ENCODE peak calls at places on chromosomes 4 and X, in five cellular contexts. W is cardiac fibroblast; Y is activated T-helper 2 cell treated with anti-CD3 and anti-CD28 coated beads, Interferon-gamma antibody, Interleukin-2, Interleukin-4, amounts not matched to agents 10 μg/mL and 5 μg/mL and 100 μg/mL, durations not matched to agents 14 hours and 24 hours and 36 hours; S is colonic mucosa; P is stimulated activated CD4-positive, alpha-beta T cell treated with anti-CD3 and anti-CD28 coated beads, Interleukin-12 subunit alpha, Interleukin-12 subunit beta, amount 100 ng/mL, for 4 hours. F is an unnamed sample.

GRCh38 chr4:98566491-98567008 is 91.9 kb downstream of the TSPAN5 start:
- DNase-seq in W (peak), S (no peak), Y (no peak), P (no peak), F (peak)

GRCh38 chrX:134377537-134377936 is 82.4 kb upstream of the HPRT1 start:
- DNase-seq in Y (no peak), W (peak), P (no peak), S (no peak), F (no peak)

GRCh38 chrX:10554612-10555270 is 65.6 kb downstream of the MID1 start:
- DNase-seq in S (no peak), P (no peak), Y (no peak), W (peak), F (no peak)

GRCh38 chrX:106100442-106100841 is 61.9 kb upstream of the SERPINA7 start:
- DNase-seq in Y (no peak), S (no peak), P (no peak), W (no peak), F (no peak)

GRCh38 chrX:118261136-118261535 is 84.8 kb upstream of the WDR44 start:
- DNase-seq in Y (no peak), S (no peak), W (no peak), P (no peak), F (no peak)

GRCh38 chr4:185211035-185211434 is 1.6 kb downstream of the SNX25 start:
- DNase-seq in P (no peak), Y (no peak), S (no peak), W (no peak), F (no peak)

GRCh38 chr4:7141151-7141550 is 51.2 kb upstream of the SORCS2 start:
- DNase-seq in S (no peak), Y (no peak), W (no peak), P (no peak), F (no peak)

GRCh38 chrX:1045680-1046314 is 166.7 kb downstream of the CRLF2 start:
- DNase-seq in S (no peak), P (no peak), W (no peak), Y (no peak), F (peak)

GRCh38 chr4:173766231-173766630 is 236.2 kb upstream of the HAND2 start:
- DNase-seq in S (no peak), Y (no peak), W (peak), P (no peak), F (no peak)

GRCh38 chr4:176193898-176194297 is 1.5 kb downstream of the SPATA4 start:
- DNase-seq in P (peak), W (no peak), Y (no peak), S (no peak), F (no peak)

GRCh38 chr4:15963001-15963451 is at the start of gene FGFBP2:
- DNase-seq in Y (peak), P (peak), W (peak), S (peak), F (peak)

GRCh38 chrX:101682723-101683122 is 23.1 kb upstream of the ARMCX2 start:
- DNase-seq in S (no peak), Y (no peak), W (no peak), P (no peak), F (peak)

GRCh38 chr4:40185830-40186664 is 10.8 kb upstream of the RHOH start:
- DNase-seq in P (no peak), W (no peak), S (no peak), Y (no peak), F (no peak)

GRCh38 chrX:36198575-36198974 is 279.0 kb downstream of the CFAP47 start:
- DNase-seq in S (no peak), P (no peak), Y (no peak), W (no peak), F (no peak)

GRCh38 chr4:26298198-26298950 is 22.4 kb upstream of the RBPJ start:
- DNase-seq in Y (no peak), W (peak), P (no peak), S (no peak), F (no peak)

GRCh38 chrX:19876962-19877361 is 10.4 kb downstream of the SH3KBP1 start:
- DNase-seq in P (no peak), W (no peak), Y (no peak), S (no peak), F (no peak)

GRCh38 chrX:10726647-10727046 is 106.3 kb upstream of the MID1 start:
- DNase-seq in Y (no peak), S (no peak), P (no peak), W (peak), F (peak)

GRCh38 chr4:173420324-173420752 is 21.4 kb upstream of the SCRG1 start:
- DNase-seq in S (no peak), Y (no peak), W (peak), P (no peak), F (no peak)

GRCh38 chr4:38204317-38205060 is 244.3 kb downstream of the PTTG2 start:
- DNase-seq in W (no peak), P (no peak), S (no peak), Y (no peak), F (no peak)

GRCh38 chr4:94650690-94651089 is 107.1 kb upstream of the BMPR1B start:
- DNase-seq in Y (no peak), S (no peak), W (peak), P (no peak), F (no peak)

GRCh38 chrX:78092296-78092695 is 11.8 kb upstream of the PGK1 start:
- DNase-seq in S (no peak), Y (no peak), W (peak), P (no peak), F (peak)

GRCh38 chr4:3217771-3218170 is 31.2 kb upstream of the MSANTD1 start:
- DNase-seq in P (no peak), W (no peak), S (no peak), Y (no peak), F (no peak)

GRCh38 chr4:3283483-3283882 is 9.3 kb upstream of the RGS12 start:
- DNase-seq in S (no peak), Y (no peak), W (no peak), P (no peak), F (no peak)

GRCh38 chr4:36242629-36243354 is 1.5 kb downstream of the ARAP2 start:
- DNase-seq in W (no peak), Y (no peak), S (no peak), P (no peak), F (no peak)

GRCh38 chrX:78658851-78659744 is at the start of gene RTL3:
- DNase-seq in S (no peak), Y (no peak), P (no peak), W (peak), F (no peak)

GRCh38 chr4:6781113-6781512 is 1.4 kb upstream of the KIAA0232 start:
- DNase-seq in Y (no peak), P (no peak), W (no peak), S (no peak), F (no peak)

GRCh38 chrX:124230573-124231300 is 101.7 kb upstream of the TEX13D start:
- DNase-seq in W (no peak), S (no peak), Y (no peak), P (no peak), F (no peak)

GRCh38 chr4:7183780-7184460 is 8.4 kb upstream of the SORCS2 start:
- DNase-seq in W (no peak), Y (no peak), P (no peak), S (no peak), F (peak)

GRCh38 chr4:127788517-127788916 is 6.4 kb downstream of the HSPA4L start:
- DNase-seq in P (no peak), W (no peak), Y (no peak), S (no peak), F (no peak)

GRCh38 chr4:65668201-65669007 is 1.9 kb downstream of the EPHA5 start:
- DNase-seq in W (peak), P (no peak), S (no peak), Y (no peak), F (peak)

GRCh38 chr4:1723131-1723801 is 1.9 kb downstream of the TACC3 start:
- DNase-seq in Y (no peak), W (no peak), P (peak), S (no peak), F (no peak)

GRCh38 chrX:16778545-16778944 is 7.7 kb upstream of the TXLNG start:
- DNase-seq in S (no peak), P (no peak), W (peak), Y (no peak), F (no peak)

GRCh38 chrX:44872319-44872816 is 620 bp upstream of the KDM6A start:
- DNase-seq in P (no peak), S (peak), W (no peak), Y (peak), F (no peak)